ENCODE peak calls at places on chromosomes 4 and X, in four cellular contexts. Q is frontal cortex; Y is activated T-cell treated with anti-CD3 and anti-CD28 coated beads, Interleukin-2, amount 50 U/mL, for 24 hours; M is adrenal gland. T is an unnamed sample.

GRCh38 chrX:70479197-70479969 is 34.7 kb downstream of the DLG3 start:
- DNase-seq in Q (no peak), Y (no peak), M (no peak), T (no peak)

GRCh38 chr4:90137545-90137944 is 10.4 kb downstream of the CCSER1 start:
- DNase-seq in Q (no peak), Y (no peak), M (no peak), T (no peak)

GRCh38 chr4:184649971-184650855 is 675 bp downstream of the PRIMPOL start:
- DNase-seq in Q (no peak), Y (no peak), M (peak; percentile 36), T (no peak)

GRCh38 chr4:31204895-31205294 is 484.7 kb downstream of the PCDH7 start:
- DNase-seq in Q (no peak), Y (no peak), M (no peak), T (no peak)

GRCh38 chr4:6198768-6199343 is 1.5 kb downstream of the JAKMIP1 start:
- DNase-seq in Q (no peak), Y (peak; percentile 59), M (peak; percentile 26), T (no peak)

GRCh38 chrX:149699761-149700160 is 12.1 kb upstream of the MAGEA11 start:
- DNase-seq in Q (no peak), Y (no peak), M (no peak), T (no peak)

GRCh38 chr4:88623097-88623496 is 30.8 kb downstream of the HERC3 start:
- DNase-seq in Q (no peak), Y (no peak), M (peak; percentile 76), T (no peak)

GRCh38 chr4:185183622-185184281 is 20.0 kb downstream of the CFAP97 start:
- DNase-seq in Q (peak; percentile 46), Y (peak; percentile 64), M (peak; percentile 75), T (peak; percentile 83)

GRCh38 chr4:18075823-18076433 is 54.4 kb upstream of the LCORL start:
- DNase-seq in Q (no peak), Y (peak; percentile 33), M (peak; percentile 23), T (no peak)

GRCh38 chr4:110633358-110634319 is 10.8 kb upstream of the PITX2 start:
- DNase-seq in Q (peak; percentile 28), Y (no peak), M (no peak), T (no peak)

GRCh38 chrX:154440623-154441357 is 3.2 kb upstream of the FAM50A start:
- DNase-seq in Q (no peak), Y (no peak), M (no peak), T (no peak)

GRCh38 chr4:177579649-177580048 is 137.4 kb upstream of the AGA start:
- DNase-seq in Q (no peak), Y (no peak), M (no peak), T (no peak)

GRCh38 chr4:65592089-65592488 is 78.2 kb downstream of the EPHA5 start:
- DNase-seq in Q (no peak), Y (no peak), M (no peak), T (no peak)

GRCh38 chr4:124873361-124874171 is 161.0 kb upstream of the ANKRD50 start:
- DNase-seq in Q (no peak), Y (no peak), M (no peak), T (no peak)

GRCh38 chr4:173367285-173367684 is 3.5 kb upstream of the SAP30 start:
- DNase-seq in Q (no peak), Y (no peak), M (no peak), T (no peak)

GRCh38 chr4:167934216-167934615 is 158.1 kb upstream of the ANXA10 start:
- DNase-seq in Q (no peak), Y (no peak), M (no peak), T (no peak)

GRCh38 chr4:48017108-48017527 is 546 bp downstream of the NIPAL1 start:
- DNase-seq in Q (no peak), Y (peak; percentile 75), M (peak; percentile 43), T (no peak)

GRCh38 chr4:3415471-3416141 is 26.2 kb upstream of the HGFAC start:
- DNase-seq in Q (no peak), Y (no peak), M (no peak), T (no peak)